ENCODE peak calls at places on chromosomes 6 and 20, in six cellular contexts. F is cardiac septum; Y is activated T-helper 1 cell treated with anti-CD3 and anti-CD28 coated beads, Interleukin-12 subunit alpha, Interleukin-12 subunit beta, Interleukin-2, Interleukin-4 antibody, amounts not matched to agents 30 ng/mL and 10 ng/mL and 1 ng/mL, durations not matched to agents 14 hours and 24 hours and 36 hours; Z is ELF-1; V is Kasumi-1; K is LoVo. C is an unnamed sample.

GRCh38 chr6:22444335-22444734 is 125.0 kb upstream of the HDGFL1 start:
- DNase-seq in F (no peak), Y (no peak), Z (no peak), V (no peak), K (no peak), C (peak)

GRCh38 chr6:133991096-133991593 is 38.1 kb downstream of the TBPL1 start:
- DNase-seq in F (no peak), Y (no peak), Z (no peak), V (no peak), K (no peak), C (peak)

GRCh38 chr20:1941226-1941625 is 46.0 kb downstream of the SIRPA start:
- DNase-seq in F (peak), Y (no peak), Z (no peak), V (no peak), K (no peak), C (peak)

GRCh38 chr6:131013495-131013894 is 49.5 kb downstream of the EPB41L2 start:
- DNase-seq in F (no peak), Y (no peak), Z (no peak), V (no peak), K (peak), C (no peak)

GRCh38 chr6:106339334-106340029 is 13.9 kb upstream of the ATG5 start:
- DNase-seq in F (no peak), Y (peak), Z (peak), V (peak), K (peak), C (peak)

GRCh38 chr6:13795041-13795748 is 19.2 kb downstream of the MCUR1 start:
- DNase-seq in F (peak), Y (peak), Z (peak), V (peak), K (peak), C (peak)

GRCh38 chr20:39016076-39016475 is 53.9 kb downstream of the DHX35 start:
- DNase-seq in F (no peak), Y (no peak), Z (no peak), V (no peak), K (no peak), C (peak)

GRCh38 chr20:2729251-2729713 is 36.7 kb downstream of the EBF4 start:
- DNase-seq in F (no peak), Y (no peak), Z (no peak), V (peak), K (no peak), C (no peak)

GRCh38 chr6:12557760-12558159 is 158.8 kb upstream of the PHACTR1 start:
- DNase-seq in F (no peak), Y (no peak), Z (no peak), V (no peak), K (no peak), C (no peak)

GRCh38 chr20:21519136-21519584 is 5.3 kb upstream of the NKX2-2 start:
- DNase-seq in F (no peak), Y (no peak), Z (no peak), V (no peak), K (no peak), C (no peak)